ENCODE peak calls at places on chromosomes 6 and 20, in four cellular contexts. L is dorsolateral prefrontal cortex; K is CD8-positive, alpha-beta memory T cell; Q is vagina. B is an unnamed sample.

GRCh38 chr20:58310291-58310782 is 822 bp downstream of the RAB22A start:
- DNase-seq in L (no peak), K (no peak), Q (no peak), B (no peak)

GRCh38 chr20:51382986-51383821 is 159.3 kb downstream of the NFATC2 start:
- DNase-seq in L (no peak), K (no peak), Q (no peak), B (no peak)

GRCh38 chr6:119347466-119348307 is 1.9 kb downstream of the MAN1A1 start:
- DNase-seq in L (no peak), K (peak; percentile 14), Q (no peak), B (no peak)

GRCh38 chr6:168373389-168373788 is 53.8 kb upstream of the DACT2 start:
- DNase-seq in L (no peak), K (no peak), Q (no peak), B (no peak)

GRCh38 chr6:42877695-42878094 is 1.7 kb upstream of the RPL7L1 start:
- DNase-seq in L (no peak), K (no peak), Q (no peak), B (no peak)

GRCh38 chr6:139546117-139546495 is 171.7 kb upstream of the CITED2 start:
- DNase-seq in L (no peak), K (no peak), Q (no peak), B (no peak)

GRCh38 chr20:60048634-60049578 is 90.7 kb downstream of the CDH26 start:
- DNase-seq in L (no peak), K (no peak), Q (no peak), B (no peak)

GRCh38 chr6:66198062-66198624 is 491.1 kb upstream of the EYS start:
- DNase-seq in L (no peak), K (no peak), Q (no peak), B (no peak)

GRCh38 chr6:11769816-11770545 is 8.6 kb downstream of the ADTRP start:
- DNase-seq in L (no peak), K (no peak), Q (no peak), B (no peak)

GRCh38 chr20:63532449-63532971 is 4.7 kb downstream of the PTK6 start:
- DNase-seq in L (no peak), K (no peak), Q (no peak), B (no peak)

GRCh38 chr20:44832724-44833123 is 22.4 kb upstream of the RIMS4 start:
- DNase-seq in L (no peak), K (no peak), Q (peak; percentile 70), B (peak; percentile 32)

GRCh38 chr6:121335111-121336008 is 1.1 kb upstream of the TBC1D32 start:
- DNase-seq in L (no peak), K (no peak), Q (no peak), B (no peak)
- H3K27ac ChIP-seq in L (peak overlapping the region; percentile 97), K (peak overlapping the region; percentile 99), Q (peak overlapping the region; percentile 96), B (peak overlapping the region; percentile 99)

GRCh38 chr20:36860339-36860738 is 15.6 kb upstream of the TLDC2 start:
- DNase-seq in L (no peak), K (no peak), Q (no peak), B (no peak)
- H3K27ac ChIP-seq in L (peak overlapping the region; percentile 82), K (no peak overlapping the region), Q (peak overlapping the region; percentile 97), B (peak overlapping the region; percentile 30)

DNA sequence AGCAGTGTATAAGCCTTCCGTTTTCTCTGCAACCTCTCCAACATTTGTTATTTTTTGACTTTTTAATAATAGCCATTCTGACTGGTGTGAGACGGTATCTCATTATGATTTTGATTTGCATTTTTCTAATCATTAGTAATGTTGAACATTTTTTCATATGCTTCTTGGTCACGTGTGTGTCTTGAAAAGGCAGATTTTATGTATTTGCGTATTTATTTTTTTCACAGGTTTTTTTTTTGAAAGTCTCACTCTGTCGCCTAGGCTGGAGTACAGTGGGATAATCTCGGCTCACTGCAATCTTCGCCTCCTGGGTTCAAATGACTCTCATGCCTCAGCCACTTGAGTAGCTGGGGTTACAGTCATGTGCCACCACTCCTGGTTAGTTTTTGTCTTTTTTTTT is 1.7 kb upstream of the HLA-DMB start:
- DNase-seq in L (no peak), K (no peak), Q (no peak), B (no peak)
- H3K27ac ChIP-seq in L (no peak overlapping the region), K (no peak overlapping the region), Q (no peak overlapping the region), B (no peak overlapping the region)

GRCh38 chr6:10404107-10404798 is 10.6 kb downstream of the TFAP2A start:
- DNase-seq in L (peak; percentile 75), K (peak; percentile 81), Q (peak; percentile 96), B (peak; percentile 88)

GRCh38 chr6:10404799-10405524 is 9.9 kb downstream of the TFAP2A start:
- DNase-seq in L (no peak), K (no peak), Q (no peak), B (no peak)

GRCh38 chr6:10402648-10403311 is 12.1 kb downstream of the TFAP2A start:
- DNase-seq in L (no peak), K (no peak), Q (no peak), B (no peak)

GRCh38 chr6:10401632-10402223 is 13.1 kb downstream of the TFAP2A start:
- DNase-seq in L (no peak), K (no peak), Q (no peak), B (no peak)

GRCh38 chr6:10403385-10404106 is 11.3 kb downstream of the TFAP2A start:
- DNase-seq in L (no peak), K (no peak), Q (no peak), B (no peak)
- H3K27ac ChIP-seq in L (no peak overlapping the region), K (peak overlapping the region; percentile 65), Q (peak overlapping the region; percentile 68), B (no peak overlapping the region)

DNA sequence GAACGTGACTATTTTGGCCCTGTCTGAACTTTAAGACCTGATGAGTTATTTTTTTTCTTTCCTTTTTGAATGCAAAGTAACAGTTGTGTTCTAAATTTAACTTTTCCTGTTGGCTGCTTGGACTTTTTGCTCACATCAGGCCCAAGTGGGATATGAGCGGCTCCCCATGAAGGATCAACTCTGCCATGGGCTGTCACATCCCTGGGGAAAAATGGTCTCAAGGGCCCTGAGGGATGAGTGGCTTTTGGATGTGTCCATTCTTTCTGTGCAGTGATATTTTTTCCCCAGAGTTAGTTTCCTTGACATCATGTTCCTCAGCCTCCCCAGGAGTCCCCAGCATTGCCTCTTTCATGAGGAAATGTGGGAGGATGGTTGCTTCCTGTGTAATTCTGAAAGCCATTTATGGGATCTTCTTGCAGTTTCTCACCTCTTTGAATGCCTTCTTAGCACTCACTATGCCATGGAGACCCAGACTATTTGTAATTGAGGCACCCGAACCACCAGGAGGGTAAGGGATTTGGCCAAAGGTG is 92.5 kb downstream of the SLC24A3 start:
- DNase-seq in L (no peak), K (no peak), Q (no peak), B (no peak)
- H3K27ac ChIP-seq in L (no peak overlapping the region), K (no peak overlapping the region), Q (no peak overlapping the region), B (no peak overlapping the region)

GRCh38 chr6:52611833-52612232 is 35.0 kb upstream of the TRAM2 start:
- DNase-seq in L (no peak), K (no peak), Q (no peak), B (no peak)

GRCh38 chr6:52609968-52610367 is 33.1 kb upstream of the TRAM2 start:
- DNase-seq in L (no peak), K (no peak), Q (no peak), B (no peak)

GRCh38 chr6:52616271-52616670 is 39.4 kb upstream of the TRAM2 start:
- DNase-seq in L (no peak), K (no peak), Q (no peak), B (no peak)

GRCh38 chr6:52610745-52611355 is 34.0 kb upstream of the TRAM2 start:
- DNase-seq in L (no peak), K (no peak), Q (no peak), B (no peak)

DNA sequence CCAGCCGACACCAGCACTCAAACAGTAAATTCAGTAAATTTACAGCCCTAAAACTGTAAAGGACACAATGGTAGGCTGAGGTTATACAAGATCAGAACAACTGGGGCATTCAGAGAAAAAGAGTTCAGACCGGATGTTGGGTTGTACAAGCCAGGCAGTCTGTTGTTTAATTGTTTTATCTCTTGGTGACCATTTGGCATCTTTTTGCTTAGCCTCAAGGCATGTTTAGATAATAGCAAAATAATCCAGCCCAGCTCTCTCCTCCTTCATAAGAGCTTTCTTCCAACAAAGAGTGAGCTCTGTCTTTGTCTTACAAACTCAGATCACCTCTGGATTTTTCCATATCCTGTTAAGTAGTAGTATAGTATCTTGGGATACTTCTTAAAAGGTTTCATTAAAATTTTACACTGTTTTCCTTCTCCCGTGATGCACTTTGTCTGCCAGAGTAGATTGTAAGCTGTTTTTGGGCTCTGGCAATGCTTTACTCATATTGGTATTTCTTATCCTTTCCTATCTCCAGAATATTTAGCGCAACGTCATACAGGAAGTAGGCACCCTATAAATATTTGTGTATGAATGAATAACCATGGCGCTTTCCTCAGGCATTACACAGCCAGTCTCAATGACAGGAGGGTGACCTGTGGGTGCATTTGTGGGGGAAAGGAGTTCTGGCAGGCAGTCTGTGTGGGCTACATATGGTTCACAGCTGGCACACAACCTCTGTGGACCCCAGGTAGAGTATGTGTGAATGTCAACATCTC is 35.7 kb upstream of the TRAM2 start:
- DNase-seq in L (no peak), K (no peak), Q (no peak), B (no peak)
- H3K27ac ChIP-seq in L (no peak overlapping the region), K (no peak overlapping the region), Q (no peak overlapping the region), B (no peak overlapping the region)

DNA sequence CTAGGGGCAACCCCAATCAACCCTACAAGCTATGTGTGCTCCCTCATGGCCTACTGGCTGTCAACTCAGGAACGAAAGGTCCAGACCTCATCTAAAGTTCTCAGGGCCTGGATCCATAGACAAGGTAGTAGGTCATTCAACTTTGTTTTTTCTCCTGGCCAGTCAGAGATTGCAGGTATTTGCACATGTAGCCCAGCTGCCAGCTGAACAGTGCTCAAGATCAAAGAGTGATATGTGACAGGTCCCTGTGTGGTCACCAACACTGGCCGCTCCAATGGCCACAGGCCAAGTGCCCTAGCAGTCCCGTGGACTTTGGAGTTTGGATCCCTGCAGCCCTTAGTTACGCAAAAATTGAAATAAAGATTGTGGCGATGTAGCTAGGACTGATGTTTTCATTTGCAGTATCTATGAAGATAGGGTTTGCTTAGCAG is 60.6 kb upstream of the ATXN1 start:
- DNase-seq in L (no peak), K (no peak), Q (no peak), B (no peak)
- H3K27ac ChIP-seq in L (no peak overlapping the region), K (no peak overlapping the region), Q (no peak overlapping the region), B (no peak overlapping the region)

B was measured in caudate nucleus.